ENCODE peak calls at places on chromosome 5, in six cellular contexts. One of them, this sample, is unnamed.

GRCh38 chr5:154449786-154450185 is 4.0 kb downstream of the SAP30L start:
- DNase-seq in DMS153: no peak
- DNase-seq in mucosa of descending colon: no peak
- DNase-seq in NCI-H510A treated with DMSO at 0.1 percent for 48 hours: no peak
- DNase-seq in fibroblast of the aortic adventitia: no peak
- DNase-seq in HuH-7: no peak
- DNase-seq in this sample: peak; percentile 43

GRCh38 chr5:175464414-175465233 is 13.7 kb upstream of the SFXN1 start:
- DNase-seq in fibroblast of the aortic adventitia: peak; percentile 39
- DNase-seq in NCI-H510A treated with DMSO at 0.1 percent for 48 hours: peak; percentile 75
- DNase-seq in mucosa of descending colon: no peak
- DNase-seq in HuH-7: peak; percentile 57
- DNase-seq in DMS153: peak; percentile 45
- DNase-seq in this sample: peak; percentile 31

GRCh38 chr5:69493235-69493925 is 790 bp downstream of the OCLN start:
- DNase-seq in HuH-7: peak; percentile 52
- DNase-seq in fibroblast of the aortic adventitia: peak; percentile 15
- DNase-seq in mucosa of descending colon: peak; percentile 66
- DNase-seq in DMS153: no peak
- DNase-seq in NCI-H510A treated with DMSO at 0.1 percent for 48 hours: no peak
- DNase-seq in this sample: peak; percentile 44

GRCh38 chr5:24720743-24721142 is 76.0 kb upstream of the CDH10 start:
- DNase-seq in fibroblast of the aortic adventitia: no peak
- DNase-seq in NCI-H510A treated with DMSO at 0.1 percent for 48 hours: no peak
- DNase-seq in HuH-7: no peak
- DNase-seq in DMS153: no peak
- DNase-seq in mucosa of descending colon: no peak
- DNase-seq in this sample: no peak

GRCh38 chr5:150660108-150660831 is 781 bp upstream of the MYOZ3 start:
- DNase-seq in mucosa of descending colon: no peak
- DNase-seq in DMS153: no peak
- DNase-seq in NCI-H510A treated with DMSO at 0.1 percent for 48 hours: no peak
- DNase-seq in fibroblast of the aortic adventitia: no peak
- DNase-seq in HuH-7: no peak
- DNase-seq in this sample: no peak

GRCh38 chr5:167967494-167968180 is 323.8 kb upstream of the WWC1 start:
- DNase-seq in fibroblast of the aortic adventitia: no peak
- DNase-seq in mucosa of descending colon: no peak
- DNase-seq in DMS153: no peak
- DNase-seq in NCI-H510A treated with DMSO at 0.1 percent for 48 hours: no peak
- DNase-seq in HuH-7: no peak
- DNase-seq in this sample: peak; percentile 83

GRCh38 chr5:62197697-62198096 is 108.3 kb upstream of the KIF2A start:
- DNase-seq in DMS153: no peak
- DNase-seq in fibroblast of the aortic adventitia: no peak
- DNase-seq in HuH-7: no peak
- DNase-seq in mucosa of descending colon: no peak
- DNase-seq in NCI-H510A treated with DMSO at 0.1 percent for 48 hours: no peak
- DNase-seq in this sample: no peak

GRCh38 chr5:107696071-107696470 is 25.3 kb upstream of the EFNA5 start:
- DNase-seq in NCI-H510A treated with DMSO at 0.1 percent for 48 hours: no peak
- DNase-seq in mucosa of descending colon: no peak
- DNase-seq in HuH-7: no peak
- DNase-seq in fibroblast of the aortic adventitia: no peak
- DNase-seq in DMS153: no peak
- DNase-seq in this sample: no peak

GRCh38 chr5:170306381-170306790 is 8.8 kb upstream of the LCP2 start:
- DNase-seq in HuH-7: no peak
- DNase-seq in NCI-H510A treated with DMSO at 0.1 percent for 48 hours: no peak
- DNase-seq in mucosa of descending colon: no peak
- DNase-seq in DMS153: no peak
- DNase-seq in fibroblast of the aortic adventitia: peak; percentile 77
- DNase-seq in this sample: peak; percentile 36

GRCh38 chr5:144585716-144586115 is 415.0 kb downstream of the KCTD16 start:
- DNase-seq in HuH-7: no peak
- DNase-seq in DMS153: no peak
- DNase-seq in NCI-H510A treated with DMSO at 0.1 percent for 48 hours: no peak
- DNase-seq in fibroblast of the aortic adventitia: no peak
- DNase-seq in mucosa of descending colon: no peak
- DNase-seq in this sample: no peak

GRCh38 chr5:154236-154635 is 37.1 kb upstream of the LRRC14B start:
- DNase-seq in DMS153: no peak
- DNase-seq in NCI-H510A treated with DMSO at 0.1 percent for 48 hours: no peak
- DNase-seq in fibroblast of the aortic adventitia: no peak
- DNase-seq in HuH-7: no peak
- DNase-seq in mucosa of descending colon: no peak
- DNase-seq in this sample: no peak

GRCh38 chr5:16879650-16880049 is 56.4 kb downstream of the MYO10 start:
- DNase-seq in NCI-H510A treated with DMSO at 0.1 percent for 48 hours: no peak
- DNase-seq in mucosa of descending colon: no peak
- DNase-seq in fibroblast of the aortic adventitia: no peak
- DNase-seq in HuH-7: no peak
- DNase-seq in DMS153: no peak
- DNase-seq in this sample: no peak

GRCh38 chr5:41637869-41638268 is 127.5 kb upstream of the PLCXD3 start:
- DNase-seq in fibroblast of the aortic adventitia: no peak
- DNase-seq in DMS153: no peak
- DNase-seq in mucosa of descending colon: no peak
- DNase-seq in NCI-H510A treated with DMSO at 0.1 percent for 48 hours: no peak
- DNase-seq in HuH-7: no peak
- DNase-seq in this sample: no peak

GRCh38 chr5:55064523-55064922 is 37.9 kb upstream of the GZMA start:
- DNase-seq in fibroblast of the aortic adventitia: no peak
- DNase-seq in HuH-7: no peak
- DNase-seq in DMS153: no peak
- DNase-seq in mucosa of descending colon: no peak
- DNase-seq in NCI-H510A treated with DMSO at 0.1 percent for 48 hours: no peak
- DNase-seq in this sample: no peak

GRCh38 chr5:9851458-9851857 is 221.3 kb upstream of the TAS2R1 start:
- DNase-seq in fibroblast of the aortic adventitia: peak; percentile 86
- DNase-seq in HuH-7: no peak
- DNase-seq in DMS153: no peak
- DNase-seq in mucosa of descending colon: no peak
- DNase-seq in NCI-H510A treated with DMSO at 0.1 percent for 48 hours: no peak
- DNase-seq in this sample: peak; percentile 71